ENCODE peak calls at places on chromosomes 11 and 22, in four cellular contexts. W is hippocampal formation, C is A172, B is NCI-H1417. G is an unnamed sample.

GRCh38 chr22:49827853-49828598 is at the start of gene BRD1:
- DNase-seq in B (peak; percentile 46), C (no peak), W (peak; percentile 35), G (peak; percentile 83)

GRCh38 chr22:29245626-29246385 is 22.0 kb downstream of the RHBDD3 start:
- DNase-seq in W (peak; percentile 36), C (peak; percentile 31), B (peak; percentile 10), G (peak; percentile 78)

GRCh38 chr22:40383905-40384304 is 13.5 kb downstream of the SGSM3 start:
- DNase-seq in B (no peak), C (peak; percentile 29), W (no peak), G (no peak)

GRCh38 chr22:39312410-39312809 is 7.0 kb downstream of the RPL3 start:
- DNase-seq in W (no peak), B (no peak), C (no peak), G (peak; percentile 21)

GRCh38 chr11:71304491-71304890 is 52.1 kb upstream of the SHANK2 start:
- DNase-seq in B (no peak), W (no peak), C (no peak), G (no peak)

GRCh38 chr22:43136255-43136654 is 6.9 kb downstream of the MCAT start:
- DNase-seq in W (no peak), B (no peak), C (no peak), G (peak; percentile 41)

GRCh38 chr11:1889941-1890855 is 1.5 kb downstream of the PRR33 start:
- DNase-seq in C (no peak), B (no peak), W (no peak), G (no peak)

GRCh38 chr22:22348127-22348814 is 103.7 kb downstream of the VPREB1 start:
- DNase-seq in W (peak; percentile 75), C (no peak), B (no peak), G (peak; percentile 45)

GRCh38 chr11:125376117-125376516 is 119.9 kb downstream of the FEZ1 start:
- DNase-seq in C (no peak), B (peak; percentile 88), W (peak; percentile 57), G (peak; percentile 97)

GRCh38 chr11:77014669-77015068 is 19.5 kb upstream of the B3GNT6 start:
- DNase-seq in C (no peak), W (no peak), B (no peak), G (no peak)

GRCh38 chr11:33379931-33380330 is 122.8 kb downstream of the HIPK3 start:
- DNase-seq in W (no peak), C (no peak), B (no peak), G (no peak)

GRCh38 chr11:68939583-68940555 is 36.2 kb downstream of the IGHMBP2 start:
- DNase-seq in B (no peak), W (no peak), C (no peak), G (no peak)

GRCh38 chr11:69878144-69878883 is 59.1 kb upstream of the FGF3 start:
- DNase-seq in B (no peak), W (no peak), C (no peak), G (no peak)

GRCh38 chr11:81007046-81007445 is 1566.2 kb upstream of the TENM4 start:
- DNase-seq in C (peak; percentile 40), B (no peak), W (peak; percentile 6), G (peak; percentile 7)

GRCh38 chr11:46375392-46376101 is 5.9 kb upstream of the MDK start:
- DNase-seq in C (no peak), B (no peak), W (no peak), G (no peak)

GRCh38 chr22:37983860-37984791 is at the start of gene SOX10:
- DNase-seq in W (peak; percentile 71), C (no peak), B (no peak), G (no peak)

GRCh38 chr11:119380816-119381185 is 689 bp downstream of the USP2 start:
- DNase-seq in B (no peak), W (no peak), C (no peak), G (peak; percentile 71)

GRCh38 chr11:92750794-92751193 is 218.7 kb upstream of the MTNR1B start:
- DNase-seq in W (no peak), B (no peak), C (no peak), G (peak; percentile 90)

GRCh38 chr22:22546490-22546889 is 12.6 kb downstream of the PRAME start:
- DNase-seq in C (no peak), B (no peak), W (no peak), G (no peak)

GRCh38 chr11:102111011-102111786 is 952 bp downstream of the YAP1 start:
- DNase-seq in C (peak; percentile 27), B (no peak), W (no peak), G (peak; percentile 33)

GRCh38 chr11:126268361-126268707 is 361 bp downstream of the SRPRA start:
- DNase-seq in C (peak; percentile 0), W (no peak), B (no peak), G (peak; percentile 74)

GRCh38 chr11:64894070-64894811 is 15.8 kb upstream of the EHD1 start:
- DNase-seq in W (no peak), B (peak; percentile 72), C (peak; percentile 63), G (peak; percentile 67)

GRCh38 chr22:40635008-40635939 is 1.2 kb downstream of the MRTFA start:
- DNase-seq in W (no peak), C (no peak), B (no peak), G (no peak)